ENCODE peak calls at places on chromosome 4, in nine cellular contexts. H, Y, F, M, U, B, T, J and P are unnamed samples.
A peak's percentile ranks its signal among the peaks of the same experiment; 100 is the strongest.

GRCh38 chr4:113899260-113900177 is 79.9 kb downstream of the ARSJ start:
- DNase-seq in H (no peak), Y (no peak), F (no peak), M (no peak), U (no peak), B (no peak), T (no peak), J (no peak), P (no peak)

GRCh38 chr4:89101256-89102161 is 9.8 kb upstream of the TIGD2 start:
- DNase-seq in H (no peak), Y (no peak), F (no peak), M (no peak), U (peak; percentile 56), B (no peak), T (peak; percentile 9), J (no peak), P (no peak)

GRCh38 chr4:164508836-164509235 is 245.1 kb upstream of the SMIM31 start:
- DNase-seq in H (no peak), Y (no peak), F (no peak), M (no peak), U (no peak), B (no peak), T (no peak), J (no peak), P (no peak)

GRCh38 chr4:172899861-172900260 is 268.8 kb upstream of the GALNT7 start:
- DNase-seq in H (no peak), Y (no peak), F (no peak), M (no peak), U (no peak), B (no peak), T (no peak), J (no peak), P (no peak)

GRCh38 chr4:70838972-70839536 is 636 bp downstream of the GRSF1 start:
- DNase-seq in H (peak; percentile 76), Y (peak; percentile 25), F (peak; percentile 63), M (peak; percentile 61), U (peak; percentile 77), B (no peak), T (peak; percentile 56), J (peak; percentile 39), P (peak; percentile 22)

GRCh38 chr4:169132561-169133305 is 122.7 kb upstream of the CBR4 start:
- DNase-seq in H (no peak), Y (no peak), F (no peak), M (no peak), U (no peak), B (no peak), T (peak; percentile 29), J (no peak), P (no peak)

GRCh38 chr4:83905952-83906351 is 370.0 kb downstream of the GPAT3 start:
- DNase-seq in H (peak; percentile 77), Y (no peak), F (peak; percentile 29), M (no peak), U (no peak), B (no peak), T (no peak), J (no peak), P (no peak)

GRCh38 chr4:165425629-165426028 is 46.8 kb downstream of the CPE start:
- DNase-seq in H (no peak), Y (no peak), F (no peak), M (no peak), U (no peak), B (no peak), T (no peak), J (no peak), P (no peak)

GRCh38 chr4:80077639-80078038 is 4.6 kb upstream of the ANTXR2 start:
- DNase-seq in H (no peak), Y (no peak), F (no peak), M (no peak), U (no peak), B (no peak), T (peak; percentile 75), J (peak; percentile 44), P (no peak)

GRCh38 chr4:33746979-33747378 is 2497.3 kb downstream of the ARAP2 start:
- DNase-seq in H (no peak), Y (no peak), F (no peak), M (no peak), U (no peak), B (peak; percentile 11), T (peak; percentile 6), J (no peak), P (no peak)

GRCh38 chr4:89482926-89483595 is 175.5 kb upstream of the GPRIN3 start:
- DNase-seq in H (no peak), Y (no peak), F (no peak), M (no peak), U (no peak), B (no peak), T (no peak), J (no peak), P (no peak)

GRCh38 chr4:51906167-51906647 is 63.3 kb downstream of the DCUN1D4 start:
- DNase-seq in H (no peak), Y (no peak), F (no peak), M (no peak), U (peak; percentile 51), B (no peak), T (peak; percentile 28), J (no peak), P (no peak)

GRCh38 chr4:24857996-24858395 is 54.8 kb downstream of the CCDC149 start:
- DNase-seq in H (no peak), Y (no peak), F (no peak), M (no peak), U (no peak), B (peak; percentile 39), T (peak; percentile 52), J (peak; percentile 58), P (no peak)

GRCh38 chr4:146243141-146243882 is 29.0 kb downstream of the REELD1 start:
- DNase-seq in H (peak; percentile 27), Y (no peak), F (peak; percentile 42), M (no peak), U (peak; percentile 87), B (no peak), T (peak; percentile 38), J (peak; percentile 28), P (no peak)

GRCh38 chr4:3341760-3342159 is 48.9 kb downstream of the RGS12 start:
- DNase-seq in H (no peak), Y (no peak), F (no peak), M (no peak), U (no peak), B (no peak), T (no peak), J (no peak), P (no peak)

GRCh38 chr4:3339566-3339965 is 46.7 kb downstream of the RGS12 start:
- DNase-seq in H (no peak), Y (no peak), F (no peak), M (no peak), U (no peak), B (no peak), T (no peak), J (no peak), P (no peak)

GRCh38 chr4:3342182-3342854 is 49.5 kb downstream of the RGS12 start:
- DNase-seq in H (no peak), Y (no peak), F (no peak), M (no peak), U (no peak), B (no peak), T (peak; percentile 54), J (peak; percentile 69), P (no peak)

GRCh38 chr4:3340038-3340702 is 47.3 kb downstream of the RGS12 start:
- DNase-seq in H (no peak), Y (no peak), F (no peak), M (no peak), U (no peak), B (no peak), T (no peak), J (no peak), P (no peak)

DNA sequence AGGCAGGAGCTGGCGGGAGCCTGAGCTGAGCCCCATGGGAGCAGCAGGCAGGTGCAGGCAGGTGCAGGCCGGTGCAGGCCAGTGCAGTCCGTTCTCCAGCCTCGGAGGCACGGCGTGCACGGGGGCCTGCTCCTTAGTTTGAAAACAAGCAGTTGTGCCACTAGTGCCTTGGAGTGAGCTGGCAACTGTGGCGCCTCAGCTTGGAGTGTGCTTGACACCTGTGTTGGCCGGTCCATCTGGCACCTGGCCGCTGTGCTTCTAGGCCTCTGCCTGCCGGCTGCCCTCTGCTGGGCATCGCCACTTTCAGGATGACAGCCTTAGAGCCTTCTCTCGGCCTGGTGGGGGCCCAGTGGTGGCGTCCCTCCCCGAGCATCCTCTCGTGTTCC is 47.9 kb downstream of the RGS12 start:
- DNase-seq in H (no peak), Y (no peak), F (no peak), M (peak; percentile 94), U (no peak), B (no peak), T (no peak), J (no peak), P (no peak)
- TF ChIP-seq CTCF in H (no peak), Y (no peak), F (no peak), M (no peak), U (no peak), B (no peak), T (no peak), J (peak; percentile 6), P (no peak)

GRCh38 chr4:158259955-158260575 is 49.8 kb downstream of the TMEM144 start:
- DNase-seq in H (peak; percentile 40), Y (no peak), F (no peak), M (no peak), U (no peak), B (peak; percentile 19), T (peak; percentile 70), J (no peak), P (no peak)
- TF ChIP-seq CTCF in H (peak; percentile 65), Y (no peak), F (peak; percentile 40), M (peak; percentile 49), U (peak; percentile 31), B (no peak), T (no peak), J (no peak), P (peak; percentile 46)

GRCh38 chr4:61541474-61541873 is 341.3 kb downstream of the ADGRL3 start:
- DNase-seq in H (no peak), Y (no peak), F (no peak), M (no peak), U (no peak), B (no peak), T (no peak), J (no peak), P (no peak)
- TF ChIP-seq CTCF in H (peak; percentile 46), Y (no peak), F (no peak), M (no peak), U (no peak), B (no peak), T (no peak), J (no peak), P (no peak)

GRCh38 chr4:180156684-180157083 is 2086.5 kb upstream of the TENM3 start:
- DNase-seq in H (no peak), Y (no peak), F (no peak), M (no peak), U (no peak), B (no peak), T (no peak), J (no peak), P (no peak)

GRCh38 chr4:180152831-180153230 is 2090.4 kb upstream of the TENM3 start:
- DNase-seq in H (no peak), Y (no peak), F (no peak), M (no peak), U (no peak), B (no peak), T (no peak), J (no peak), P (no peak)

GRCh38 chr4:180148737-180149136 is 2094.5 kb upstream of the TENM3 start:
- DNase-seq in H (no peak), Y (no peak), F (no peak), M (no peak), U (no peak), B (no peak), T (no peak), J (no peak), P (no peak)

GRCh38 chr4:180153587-180153986 is 2089.6 kb upstream of the TENM3 start:
- DNase-seq in H (no peak), Y (no peak), F (no peak), M (no peak), U (no peak), B (no peak), T (no peak), J (no peak), P (no peak)

GRCh38 chr4:180150818-180151217 is 2092.4 kb upstream of the TENM3 start:
- DNase-seq in H (no peak), Y (no peak), F (no peak), M (no peak), U (no peak), B (no peak), T (no peak), J (no peak), P (no peak)
- TF ChIP-seq CTCF in H (peak; percentile 62), Y (no peak), F (peak; percentile 44), M (peak; percentile 52), U (no peak), B (no peak), T (no peak), J (peak; percentile 29), P (peak; percentile 43)